ENCODE peak calls at places on chromosomes 6 and 20, in four cellular contexts. B is heart right ventricle, J is suprapubic skin, A is cardiac muscle cell. Z is an unnamed sample.

GRCh38 chr6:37517411-37517812 is 17.7 kb upstream of the CCDC167 start:
- DNase-seq in J (no peak), B (no peak), A (no peak), Z (no peak)

GRCh38 chr6:120608826-120609225 is 725.5 kb downstream of the TBC1D32 start:
- DNase-seq in J (no peak), B (no peak), A (no peak), Z (no peak)

GRCh38 chr6:137910424-137910834 is 43.4 kb downstream of the TNFAIP3 start:
- DNase-seq in A (peak; percentile 25), B (no peak), J (no peak), Z (no peak)

GRCh38 chr20:884983-885952 is 30.9 kb downstream of the ANGPT4 start:
- DNase-seq in A (peak; percentile 76), J (no peak), B (peak; percentile 61), Z (peak; percentile 53)

GRCh38 chr6:57021086-57021720 is 25.3 kb upstream of the KIAA1586 start:
- DNase-seq in J (no peak), A (peak; percentile 69), B (no peak), Z (peak; percentile 8)

GRCh38 chr6:13422601-13423247 is 64.7 kb downstream of the GFOD1 start:
- DNase-seq in A (peak; percentile 43), B (no peak), J (no peak), Z (no peak)

GRCh38 chr6:158475344-158476302 is 84.3 kb upstream of the TMEM181 start:
- DNase-seq in J (no peak), A (peak; percentile 67), B (no peak), Z (peak; percentile 87)

GRCh38 chr6:25670793-25671513 is 18.9 kb downstream of the SCGN start:
- DNase-seq in J (no peak), B (no peak), A (peak; percentile 18), Z (no peak)

GRCh38 chr6:79878142-79878748 is 69.1 kb downstream of the ELOVL4 start:
- DNase-seq in A (peak; percentile 20), B (peak; percentile 35), J (no peak), Z (no peak)

GRCh38 chr20:41249371-41249770 is 68.2 kb downstream of the ZHX3 start:
- DNase-seq in B (peak; percentile 65), J (peak; percentile 83), A (peak; percentile 94), Z (no peak)

GRCh38 chr20:3813758-3814581 is 6.4 kb upstream of the AP5S1 start:
- DNase-seq in J (no peak), A (no peak), B (no peak), Z (no peak)

GRCh38 chr6:42140051-42140450 is 2.4 kb downstream of the C6orf132 start:
- DNase-seq in A (peak; percentile 13), B (no peak), J (no peak), Z (no peak)

GRCh38 chr6:137967689-137968467 is 100.8 kb downstream of the TNFAIP3 start:
- DNase-seq in J (no peak), B (no peak), A (peak; percentile 73), Z (no peak)

GRCh38 chr6:37502703-37503485 is 3.2 kb upstream of the CCDC167 start:
- DNase-seq in A (no peak), J (no peak), B (no peak), Z (no peak)

GRCh38 chr20:3158968-3159431 is 665 bp downstream of the FASTKD5 start:
- DNase-seq in A (peak; percentile 37), B (no peak), J (no peak), Z (no peak)

GRCh38 chr20:62301773-62302340 is 940 bp upstream of the ADRM1 start:
- DNase-seq in J (peak; percentile 97), B (peak; percentile 92), A (peak; percentile 94), Z (peak; percentile 100)

GRCh38 chr6:24215068-24215467 is 89.1 kb downstream of the NRSN1 start:
- DNase-seq in B (no peak), J (no peak), A (no peak), Z (no peak)

GRCh38 chr6:15464211-15464725 is 198.6 kb downstream of the DTNBP1 start:
- DNase-seq in B (peak; percentile 24), J (no peak), A (no peak), Z (peak; percentile 46)

GRCh38 chr20:24382330-24382729 is 87.1 kb upstream of the SYNDIG1 start:
- DNase-seq in J (no peak), B (no peak), A (no peak), Z (no peak)

GRCh38 chr20:50870572-50871161 is 60.6 kb downstream of the ADNP start:
- DNase-seq in J (no peak), A (peak; percentile 61), B (no peak), Z (no peak)

GRCh38 chr6:106739387-106739786 is 110.0 kb downstream of the QRSL1 start:
- DNase-seq in A (no peak), J (no peak), B (peak; percentile 18), Z (no peak)

GRCh38 chr6:21922086-21922485 is 328.5 kb downstream of the SOX4 start:
- DNase-seq in J (no peak), B (no peak), A (no peak), Z (peak; percentile 26)

GRCh38 chr6:34182751-34183531 is 37.1 kb upstream of the GRM4 start:
- DNase-seq in J (peak; percentile 33), A (no peak), B (no peak), Z (no peak)

GRCh38 chr6:32668226-32668747 is 1.8 kb upstream of the HLA-DQB1 start:
- DNase-seq in B (no peak), J (no peak), A (peak; percentile 34), Z (no peak)

GRCh38 chr20:10167594-10167993 is 51.0 kb upstream of the SNAP25 start:
- DNase-seq in B (no peak), A (no peak), J (no peak), Z (no peak)

GRCh38 chr6:14807130-14807529 is 438.7 kb upstream of the JARID2 start:
- DNase-seq in B (no peak), J (no peak), A (peak; percentile 71), Z (no peak)

GRCh38 chr20:22346716-22347115 is 237.7 kb downstream of the FOXA2 start:
- DNase-seq in A (no peak), J (no peak), B (no peak), Z (no peak)

GRCh38 chr6:45049188-45049843 is 278.8 kb upstream of the RUNX2 start:
- DNase-seq in J (no peak), B (no peak), A (peak; percentile 21), Z (no peak)

DNA sequence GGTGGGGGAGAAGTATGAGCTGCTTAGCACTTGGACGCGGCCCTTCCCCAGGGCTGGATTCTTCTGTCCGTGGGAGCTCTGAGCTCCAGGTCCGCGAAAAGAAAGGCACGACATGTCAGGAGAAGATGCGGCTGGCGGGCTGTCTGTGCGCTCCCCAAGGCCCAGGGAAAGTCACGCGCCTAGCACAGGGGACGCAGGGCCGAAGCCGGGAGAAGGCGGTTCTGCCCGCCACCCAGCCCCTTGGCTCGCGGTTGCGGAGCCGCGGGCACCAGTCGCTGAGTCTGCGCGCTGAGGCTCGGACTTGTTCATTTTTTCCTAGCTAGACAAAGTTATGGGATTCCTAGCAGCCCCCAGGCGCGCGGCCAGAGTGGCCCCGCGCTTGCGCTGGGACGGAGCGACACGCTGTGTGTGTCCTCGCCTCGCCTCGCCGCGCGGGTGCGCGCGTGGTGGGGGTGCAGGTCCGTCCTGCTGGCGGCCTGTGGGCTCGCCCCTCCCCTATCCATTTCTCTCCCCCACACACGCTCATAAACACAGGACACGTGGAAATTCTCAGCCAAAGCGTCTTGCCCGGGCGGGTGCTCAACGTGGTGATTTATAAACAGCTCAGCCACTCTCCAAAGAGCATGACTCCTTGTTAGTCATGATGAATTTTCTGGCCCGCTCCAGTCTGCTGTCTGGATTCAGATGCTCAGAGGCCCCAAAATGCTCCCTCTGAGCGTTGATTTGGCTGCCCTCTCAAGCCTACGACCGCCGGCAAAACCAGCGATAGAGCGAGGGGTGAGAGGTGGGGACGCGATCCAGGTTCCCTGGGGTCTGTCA is 1.9 kb upstream of the POU3F2 start:
- DNase-seq in B (no peak), A (peak; percentile 41), J (no peak), Z (no peak)
- H3K4me3 ChIP-seq in B (peak overlapping the region; percentile 37), A (peak overlapping the region; percentile 55), J (peak overlapping the region; percentile 62), Z (no peak overlapping the region)

GRCh38 chr6:1524040-1524480 is 85.7 kb upstream of the FOXC1 start:
- DNase-seq in J (no peak), B (peak; percentile 85), A (peak; percentile 82), Z (peak; percentile 92)
- TF ChIP-seq CTCF in J (peak; percentile 78), B (peak; percentile 73), A (peak; percentile 79), Z (peak; percentile 86)

DNA sequence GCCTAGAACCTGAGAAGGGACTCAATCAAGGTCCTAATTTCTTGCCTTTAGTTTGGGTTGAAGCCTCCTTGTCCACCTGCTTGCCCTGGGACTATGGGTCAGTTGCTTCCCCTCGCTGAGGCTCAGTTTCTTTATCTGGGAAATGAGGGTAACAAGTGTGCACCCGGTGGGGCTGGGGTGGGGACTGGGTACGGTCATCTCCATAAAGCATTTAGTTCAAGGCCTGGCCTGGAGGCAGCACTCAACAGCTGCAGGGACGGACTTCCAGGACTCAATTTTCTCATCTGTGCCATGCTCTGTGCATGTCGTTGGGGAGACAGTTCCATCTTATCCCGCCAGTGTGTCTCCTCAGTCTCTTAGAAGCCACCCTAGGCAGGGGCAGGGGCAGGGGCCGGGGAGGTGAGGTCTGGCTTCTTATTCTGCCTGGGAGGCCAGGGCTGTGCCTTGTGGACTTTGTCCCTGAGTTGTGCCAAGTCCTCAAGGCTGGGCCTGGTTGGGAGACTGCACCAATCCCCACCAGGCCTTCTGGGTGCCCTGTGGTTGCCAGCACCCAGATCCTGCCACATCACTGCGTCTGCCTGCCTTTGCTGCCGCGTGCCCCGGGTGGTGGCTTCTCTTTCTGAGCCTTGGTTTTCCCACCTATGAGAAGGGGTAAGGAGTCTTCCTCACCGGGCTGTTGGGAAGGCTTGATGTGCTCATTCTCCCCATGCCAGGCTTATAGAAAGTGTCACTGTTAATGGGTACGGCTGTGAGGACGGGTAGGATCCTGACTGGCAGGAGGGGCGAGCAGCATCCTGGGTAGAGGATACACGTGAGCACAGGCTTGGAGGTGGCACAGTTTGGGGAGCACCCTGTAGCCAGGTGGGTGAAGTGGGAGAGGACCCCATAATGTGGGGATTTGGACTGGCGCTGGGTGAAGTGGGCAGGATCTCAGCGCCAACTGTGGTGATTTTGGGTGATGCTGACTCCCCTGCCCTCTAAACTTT is 8.6 kb downstream of the SRC start:
- DNase-seq in J (no peak), B (no peak), A (no peak), Z (peak; percentile 41)
- H3K4me1 ChIP-seq in J (peaks cover 54% of the 10 kb centered on the region), B (no peaks in the 10 kb centered on the region), A (no peaks in the 10 kb centered on the region), Z (peaks cover 16% of the 10 kb centered on the region)

GRCh38 chr20:54151073-54151436 is 22.7 kb downstream of the CYP24A1 start:
- DNase-seq in J (no peak), A (no peak), B (no peak), Z (no peak)

GRCh38 chr20:54153041-54153327 is 20.8 kb downstream of the CYP24A1 start:
- DNase-seq in A (no peak), B (no peak), J (no peak), Z (no peak)

GRCh38 chr20:54152227-54153040 is 21.4 kb downstream of the CYP24A1 start:
- DNase-seq in A (peak; percentile 90), B (no peak), J (no peak), Z (no peak)

GRCh38 chr20:54149765-54150264 is 24.0 kb downstream of the CYP24A1 start:
- DNase-seq in J (no peak), B (no peak), A (no peak), Z (no peak)

DNA sequence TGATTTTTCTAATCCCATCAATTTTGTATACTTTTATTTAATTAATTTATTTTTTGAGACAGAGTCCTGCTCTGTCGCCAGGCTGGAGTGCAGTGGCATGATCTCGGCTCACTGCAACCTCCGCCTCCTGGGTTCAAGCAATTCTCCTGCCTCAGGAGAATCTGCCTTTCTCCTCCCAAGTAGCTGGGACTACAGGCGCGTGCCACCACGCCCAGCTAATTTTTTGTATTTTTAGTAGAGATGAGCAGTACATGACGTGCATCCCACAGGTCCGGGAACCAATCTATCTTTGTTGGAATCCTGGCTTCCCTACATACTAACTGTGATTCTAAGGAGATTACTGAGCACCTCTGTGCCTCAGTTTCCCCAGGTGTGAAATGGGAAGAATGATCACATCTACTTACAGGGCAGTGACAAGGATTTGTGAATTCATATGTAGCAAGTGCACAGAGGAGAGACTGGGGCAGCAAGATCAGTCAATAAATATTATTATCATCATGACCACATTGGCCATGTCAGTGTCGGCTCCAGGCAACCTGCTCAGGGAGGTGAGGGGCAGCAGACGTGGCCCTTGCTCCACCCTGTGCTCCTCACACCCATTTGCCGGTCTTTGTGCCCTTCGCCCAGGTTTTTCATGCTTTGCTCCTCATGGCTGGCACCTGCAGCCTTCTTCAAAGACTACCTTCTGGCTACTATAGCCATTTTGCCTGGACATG is 22.1 kb downstream of the CYP24A1 start:
- DNase-seq in J (no peak), A (no peak), B (no peak), Z (no peak)
- H3K4me3 ChIP-seq in J (no peak overlapping the region), A (no peak overlapping the region), B (no peak overlapping the region), Z (no peak overlapping the region)